ENCODE peak calls at places on chromosome 21, in six cellular contexts. One of them, this sample, is unnamed.

GRCh38 chr21:43262427-43262826 is 93.6 kb downstream of the CRYAA start:
- DNase-seq in AG04450: no peak
- DNase-seq in uterus: no peak
- DNase-seq in thoracic aorta: no peak
- DNase-seq in heart right ventricle: no peak
- DNase-seq in coronary artery: peak; percentile 85
- DNase-seq in this sample: no peak

GRCh38 chr21:28482657-28483056 is 510.0 kb downstream of the LTN1 start:
- DNase-seq in coronary artery: no peak
- DNase-seq in uterus: no peak
- DNase-seq in thoracic aorta: no peak
- DNase-seq in heart right ventricle: no peak
- DNase-seq in AG04450: no peak
- DNase-seq in this sample: no peak

GRCh38 chr21:41975391-41976272 is 21.8 kb upstream of the C2CD2 start:
- DNase-seq in heart right ventricle: no peak
- DNase-seq in coronary artery: peak; percentile 66
- DNase-seq in thoracic aorta: no peak
- DNase-seq in uterus: no peak
- DNase-seq in AG04450: no peak
- DNase-seq in this sample: no peak

GRCh38 chr21:41952568-41953248 is 1.1 kb downstream of the C2CD2 start:
- DNase-seq in coronary artery: no peak
- DNase-seq in thoracic aorta: no peak
- DNase-seq in uterus: no peak
- DNase-seq in AG04450: no peak
- DNase-seq in heart right ventricle: no peak
- DNase-seq in this sample: no peak

GRCh38 chr21:42245348-42246185 is 26.6 kb downstream of the ABCG1 start:
- DNase-seq in thoracic aorta: no peak
- DNase-seq in uterus: no peak
- DNase-seq in AG04450: no peak
- DNase-seq in coronary artery: no peak
- DNase-seq in heart right ventricle: no peak
- DNase-seq in this sample: no peak

GRCh38 chr21:42137191-42137913 is 66.2 kb downstream of the UMODL1 start:
- DNase-seq in thoracic aorta: no peak
- DNase-seq in coronary artery: no peak
- DNase-seq in heart right ventricle: no peak
- DNase-seq in uterus: no peak
- DNase-seq in AG04450: no peak
- DNase-seq in this sample: no peak

GRCh38 chr21:42558846-42559245 is 45.2 kb downstream of the SLC37A1 start:
- DNase-seq in heart right ventricle: no peak
- DNase-seq in thoracic aorta: no peak
- DNase-seq in AG04450: no peak
- DNase-seq in uterus: no peak
- DNase-seq in coronary artery: no peak
- DNase-seq in this sample: no peak

GRCh38 chr21:43903451-43904091 is 38.5 kb downstream of the AGPAT3 start:
- DNase-seq in coronary artery: no peak
- DNase-seq in uterus: no peak
- DNase-seq in AG04450: no peak
- DNase-seq in heart right ventricle: peak; percentile 32
- DNase-seq in thoracic aorta: no peak
- DNase-seq in this sample: no peak

GRCh38 chr21:40840441-40840840 is 6.5 kb downstream of the DSCAM start:
- DNase-seq in AG04450: no peak
- DNase-seq in uterus: no peak
- DNase-seq in coronary artery: no peak
- DNase-seq in heart right ventricle: no peak
- DNase-seq in thoracic aorta: no peak
- DNase-seq in this sample: no peak

GRCh38 chr21:41371698-41372030 is 9.8 kb downstream of the MX2 start:
- DNase-seq in coronary artery: no peak
- DNase-seq in uterus: no peak
- DNase-seq in AG04450: no peak
- DNase-seq in heart right ventricle: no peak
- DNase-seq in thoracic aorta: no peak
- DNase-seq in this sample: no peak

GRCh38 chr21:28644762-28645161 is 347.9 kb downstream of the LTN1 start:
- DNase-seq in AG04450: no peak
- DNase-seq in heart right ventricle: no peak
- DNase-seq in uterus: no peak
- DNase-seq in thoracic aorta: no peak
- DNase-seq in coronary artery: no peak
- DNase-seq in this sample: no peak

GRCh38 chr21:41684381-41685245 is 82.2 kb downstream of the RIPK4 start:
- DNase-seq in heart right ventricle: no peak
- DNase-seq in coronary artery: no peak
- DNase-seq in uterus: no peak
- DNase-seq in thoracic aorta: no peak
- DNase-seq in AG04450: peak; percentile 13
- DNase-seq in this sample: no peak

GRCh38 chr21:10627316-10627863 is 106.0 kb downstream of the TPTE start:
- DNase-seq in thoracic aorta: no peak
- DNase-seq in uterus: no peak
- DNase-seq in heart right ventricle: no peak
- DNase-seq in coronary artery: no peak
- DNase-seq in AG04450: no peak
- DNase-seq in this sample: no peak

GRCh38 chr21:43775795-43776430 is at the start of gene CSTB:
- DNase-seq in uterus: peak; percentile 68
- DNase-seq in heart right ventricle: peak; percentile 84
- DNase-seq in AG04450: no peak
- DNase-seq in coronary artery: peak; percentile 89
- DNase-seq in thoracic aorta: peak; percentile 38
- DNase-seq in this sample: peak; percentile 78

GRCh38 chr21:34200288-34200905 is 127.0 kb downstream of the MRPS6 start:
- DNase-seq in heart right ventricle: no peak
- DNase-seq in thoracic aorta: no peak
- DNase-seq in AG04450: no peak
- DNase-seq in uterus: peak; percentile 34
- DNase-seq in coronary artery: no peak
- DNase-seq in this sample: no peak

GRCh38 chr21:34595457-34595856 is 19.5 kb downstream of the RCAN1 start:
- DNase-seq in coronary artery: no peak
- DNase-seq in heart right ventricle: no peak
- DNase-seq in AG04450: no peak
- DNase-seq in thoracic aorta: no peak
- DNase-seq in uterus: no peak
- DNase-seq in this sample: no peak

GRCh38 chr21:34946385-34947121 is 102.5 kb downstream of the RUNX1 start:
- DNase-seq in heart right ventricle: no peak
- DNase-seq in AG04450: no peak
- DNase-seq in coronary artery: no peak
- DNase-seq in uterus: no peak
- DNase-seq in thoracic aorta: no peak
- DNase-seq in this sample: no peak

GRCh38 chr21:41755258-41755933 is 11.5 kb downstream of the RIPK4 start:
- DNase-seq in thoracic aorta: no peak
- DNase-seq in AG04450: no peak
- DNase-seq in heart right ventricle: no peak
- DNase-seq in coronary artery: no peak
- DNase-seq in uterus: no peak
- DNase-seq in this sample: no peak

GRCh38 chr21:37087188-37087587 is 14.1 kb downstream of the TTC3 start:
- DNase-seq in coronary artery: no peak
- DNase-seq in heart right ventricle: no peak
- DNase-seq in AG04450: no peak
- DNase-seq in thoracic aorta: no peak
- DNase-seq in uterus: no peak
- DNase-seq in this sample: no peak

GRCh38 chr21:41133896-41134522 is 34.0 kb upstream of the BACE2 start:
- DNase-seq in coronary artery: no peak
- DNase-seq in heart right ventricle: no peak
- DNase-seq in thoracic aorta: no peak
- DNase-seq in AG04450: no peak
- DNase-seq in uterus: no peak
- DNase-seq in this sample: no peak

GRCh38 chr21:42133131-42133530 is 62.0 kb downstream of the UMODL1 start:
- DNase-seq in thoracic aorta: no peak
- DNase-seq in coronary artery: no peak
- DNase-seq in heart right ventricle: no peak
- DNase-seq in uterus: no peak
- DNase-seq in AG04450: no peak
- DNase-seq in this sample: no peak

GRCh38 chr21:34545079-34545884 is 33.3 kb upstream of the KCNE1 start:
- DNase-seq in heart right ventricle: no peak
- DNase-seq in uterus: no peak
- DNase-seq in AG04450: no peak
- DNase-seq in thoracic aorta: no peak
- DNase-seq in coronary artery: no peak
- DNase-seq in this sample: peak; percentile 28

GRCh38 chr21:42317341-42317741 is 2.1 kb upstream of the TFF3 start:
- DNase-seq in AG04450: no peak
- DNase-seq in heart right ventricle: no peak
- DNase-seq in uterus: peak; percentile 3
- DNase-seq in coronary artery: peak; percentile 33
- DNase-seq in thoracic aorta: no peak
- DNase-seq in this sample: no peak

GRCh38 chr21:41458559-41458958 is 32.5 kb downstream of the MX1 start:
- DNase-seq in coronary artery: no peak
- DNase-seq in heart right ventricle: no peak
- DNase-seq in AG04450: no peak
- DNase-seq in thoracic aorta: no peak
- DNase-seq in uterus: no peak
- DNase-seq in this sample: no peak

GRCh38 chr21:44552681-44553080 is 1.4 kb upstream of the KRTAP10-2 start:
- DNase-seq in heart right ventricle: no peak
- DNase-seq in uterus: no peak
- DNase-seq in coronary artery: peak; percentile 35
- DNase-seq in AG04450: no peak
- DNase-seq in thoracic aorta: no peak
- DNase-seq in this sample: no peak

GRCh38 chr21:44300262-44300959 is 558 bp downstream of the PFKL start:
- DNase-seq in uterus: peak; percentile 63
- DNase-seq in thoracic aorta: peak; percentile 23
- DNase-seq in heart right ventricle: peak; percentile 74
- DNase-seq in AG04450: no peak
- DNase-seq in coronary artery: no peak
- DNase-seq in this sample: peak; percentile 68

GRCh38 chr21:43768868-43769167 is 7.3 kb downstream of the CSTB start:
- DNase-seq in AG04450: no peak
- DNase-seq in coronary artery: no peak
- DNase-seq in thoracic aorta: no peak
- DNase-seq in heart right ventricle: no peak
- DNase-seq in uterus: no peak
- DNase-seq in this sample: no peak

GRCh38 chr21:43191521-43191920 is 22.7 kb downstream of the CRYAA start:
- DNase-seq in heart right ventricle: no peak
- DNase-seq in coronary artery: peak; percentile 61
- DNase-seq in AG04450: no peak
- DNase-seq in uterus: no peak
- DNase-seq in thoracic aorta: no peak
- DNase-seq in this sample: no peak

GRCh38 chr21:42684109-42684916 is 30.9 kb downstream of the PDE9A start:
- DNase-seq in thoracic aorta: no peak
- DNase-seq in heart right ventricle: no peak
- DNase-seq in AG04450: no peak
- DNase-seq in uterus: no peak
- DNase-seq in coronary artery: no peak
- DNase-seq in this sample: no peak

GRCh38 chr21:26877015-26877414 is 31.8 kb upstream of the ADAMTS1 start:
- DNase-seq in coronary artery: no peak
- DNase-seq in AG04450: no peak
- DNase-seq in uterus: no peak
- DNase-seq in thoracic aorta: no peak
- DNase-seq in heart right ventricle: no peak
- DNase-seq in this sample: no peak

GRCh38 chr21:32143222-32143939 is 135.5 kb downstream of the MIS18A start:
- DNase-seq in uterus: no peak
- DNase-seq in coronary artery: no peak
- DNase-seq in AG04450: no peak
- DNase-seq in heart right ventricle: peak; percentile 14
- DNase-seq in thoracic aorta: no peak
- DNase-seq in this sample: no peak
- TF ChIP-seq CTCF in uterus: no peak
- TF ChIP-seq CTCF in coronary artery: no peak
- TF ChIP-seq CTCF in AG04450: no peak
- TF ChIP-seq CTCF in heart right ventricle: peak; percentile 33
- TF ChIP-seq CTCF in thoracic aorta: no peak
- TF ChIP-seq CTCF in this sample: no peak

GRCh38 chr21:46188226-46189212 is 4.3 kb upstream of the SPATC1L start:
- DNase-seq in thoracic aorta: no peak
- DNase-seq in uterus: peak; percentile 76
- DNase-seq in coronary artery: no peak
- DNase-seq in AG04450: no peak
- DNase-seq in heart right ventricle: peak; percentile 75
- DNase-seq in this sample: no peak
- TF ChIP-seq CTCF in thoracic aorta: no peak
- TF ChIP-seq CTCF in uterus: no peak
- TF ChIP-seq CTCF in coronary artery: no peak
- TF ChIP-seq CTCF in AG04450: no peak
- TF ChIP-seq CTCF in heart right ventricle: peak; percentile 19
- TF ChIP-seq CTCF in this sample: no peak

GRCh38 chr21:14718957-14719356 is 172.8 kb upstream of the SAMSN1 start:
- DNase-seq in heart right ventricle: no peak
- DNase-seq in thoracic aorta: no peak
- DNase-seq in AG04450: no peak
- DNase-seq in uterus: no peak
- DNase-seq in coronary artery: no peak
- DNase-seq in this sample: no peak

GRCh38 chr21:14725219-14725618 is 179.1 kb upstream of the SAMSN1 start:
- DNase-seq in thoracic aorta: no peak
- DNase-seq in coronary artery: no peak
- DNase-seq in AG04450: no peak
- DNase-seq in heart right ventricle: no peak
- DNase-seq in uterus: no peak
- DNase-seq in this sample: no peak

DNA sequence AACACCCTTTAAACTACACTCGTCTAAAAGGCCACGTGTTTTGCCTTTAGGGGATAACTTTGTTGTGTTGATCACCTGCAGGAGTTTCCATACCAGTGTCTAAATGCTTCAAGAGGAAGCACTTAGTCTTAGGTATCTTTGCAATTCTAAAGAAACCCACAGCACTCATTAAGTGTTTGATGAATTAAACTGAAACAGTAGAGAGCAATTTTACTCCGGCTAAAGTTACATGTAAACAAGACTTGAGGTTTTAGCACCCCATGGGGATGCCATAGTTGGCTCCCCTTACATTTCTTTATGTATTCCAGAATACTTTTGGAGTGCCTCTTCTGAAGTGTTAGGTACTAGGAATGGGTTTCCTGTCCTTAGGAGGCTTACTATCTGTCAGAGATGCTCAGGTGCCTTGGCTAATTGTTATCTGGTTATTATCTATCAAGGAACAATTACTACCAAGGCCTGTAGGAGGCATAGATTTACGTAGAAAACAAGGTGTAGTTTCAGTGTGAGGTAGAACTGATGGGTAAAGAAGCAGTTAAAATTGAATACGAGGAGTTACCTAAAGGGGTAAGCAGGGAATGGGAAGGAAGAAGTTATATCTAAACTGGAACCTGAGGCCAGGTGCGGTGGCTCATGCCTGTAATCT is 176.8 kb upstream of the SAMSN1 start:
- DNase-seq in thoracic aorta: no peak
- DNase-seq in AG04450: no peak
- DNase-seq in uterus: no peak
- DNase-seq in heart right ventricle: no peak
- DNase-seq in coronary artery: no peak
- DNase-seq in this sample: no peak
- TF ChIP-seq CTCF in thoracic aorta: no peak
- TF ChIP-seq CTCF in AG04450: no peak
- TF ChIP-seq CTCF in uterus: no peak
- TF ChIP-seq CTCF in heart right ventricle: no peak
- TF ChIP-seq CTCF in coronary artery: no peak
- TF ChIP-seq CTCF in this sample: no peak

GRCh38 chr21:39738566-39738965 is 6.4 kb upstream of the IGSF5 start:
- DNase-seq in uterus: no peak
- DNase-seq in coronary artery: no peak
- DNase-seq in heart right ventricle: no peak
- DNase-seq in thoracic aorta: no peak
- DNase-seq in AG04450: no peak
- DNase-seq in this sample: no peak
- TF ChIP-seq CTCF in uterus: no peak
- TF ChIP-seq CTCF in coronary artery: no peak
- TF ChIP-seq CTCF in heart right ventricle: no peak
- TF ChIP-seq CTCF in thoracic aorta: no peak
- TF ChIP-seq CTCF in AG04450: no peak
- TF ChIP-seq CTCF in this sample: no peak

This sample was measured in activated B cell treated with CpG ODN at 0.5 μM for 24 hours.